ENCODE peak calls at places on chromosomes 16 and 17, in four cellular contexts. K is K562, B is WTC11, P is GM12878. G is an unnamed sample.

GRCh38 chr17:4448197-4448980 is 14.6 kb downstream of the SPNS3 start:
- DNase-seq in K (no peak), B (no peak), P (no peak), G (no peak)

GRCh38 chr16:81567987-81568748 is 123.6 kb downstream of the CMIP start:
- DNase-seq in K (no peak), B (no peak), P (no peak), G (no peak)

GRCh38 chr17:40157972-40158371 is 17.6 kb downstream of the CASC3 start:
- DNase-seq in K (no peak), B (no peak), P (no peak), G (no peak)

GRCh38 chr16:68936729-68937631 is 93.6 kb downstream of the TANGO6 start:
- DNase-seq in K (no peak), B (no peak), P (no peak), G (no peak)

GRCh38 chr17:6487243-6488007 is 43.2 kb downstream of the PIMREG start:
- DNase-seq in K (no peak), B (no peak), P (no peak), G (no peak)

GRCh38 chr17:45315583-45316270 is 1.1 kb downstream of the MAP3K14 start:
- DNase-seq in K (no peak), B (no peak), P (no peak), G (no peak)

GRCh38 chr16:56547949-56548567 is 16.8 kb upstream of the MT4 start:
- DNase-seq in K (no peak), B (no peak), P (no peak), G (no peak)

GRCh38 chr16:73616186-73616585 is 568.3 kb upstream of the ZFHX3 start:
- DNase-seq in K (peak), B (no peak), P (no peak), G (no peak)

GRCh38 chr17:37118738-37119137 is 170.0 kb downstream of the AATF start:
- DNase-seq in K (no peak), B (no peak), P (no peak), G (no peak)

GRCh38 chr17:40793800-40794199 is 6.0 kb downstream of the KRT28 start:
- DNase-seq in K (no peak), B (no peak), P (no peak), G (no peak)

GRCh38 chr16:9092963-9093477 is 1.6 kb downstream of the HAPSTR1 start:
- DNase-seq in K (peak), B (peak), P (no peak), G (peak)

GRCh38 chr16:25785361-25785760 is 93.6 kb downstream of the HS3ST4 start:
- DNase-seq in K (no peak), B (no peak), P (no peak), G (no peak)

GRCh38 chr17:43601280-43602050 is 55.3 kb upstream of the ETV4 start:
- DNase-seq in K (no peak), B (no peak), P (no peak), G (no peak)

GRCh38 chr17:76152580-76152979 is 11.5 kb upstream of the FOXJ1 start:
- DNase-seq in K (no peak), B (no peak), P (no peak), G (no peak)

GRCh38 chr16:81521141-81521626 is 76.6 kb downstream of the CMIP start:
- DNase-seq in K (peak), B (no peak), P (no peak), G (peak)

GRCh38 chr17:11948791-11949190 is 48.5 kb downstream of the ZNF18 start:
- DNase-seq in K (no peak), B (no peak), P (no peak), G (no peak)

GRCh38 chr17:77286641-77287431 is 146.1 kb downstream of the SEC14L1 start:
- DNase-seq in K (peak), B (no peak), P (no peak), G (peak)

GRCh38 chr17:80252871-80253270 is 7.8 kb upstream of the RNF213 start:
- DNase-seq in K (no peak), B (peak), P (no peak), G (peak)

GRCh38 chr16:30375830-30376229 is 1.2 kb downstream of the MYL11 start:
- DNase-seq in K (no peak), B (no peak), P (no peak), G (no peak)

GRCh38 chr17:64661731-64661980 is 451 bp downstream of the SMURF2 start:
- DNase-seq in K (no peak), B (no peak), P (no peak), G (no peak)

GRCh38 chr17:51653902-51654301 is 393.6 kb downstream of the UTP18 start:
- DNase-seq in K (no peak), B (peak), P (no peak), G (peak)

GRCh38 chr16:58025351-58026138 is at the start of gene MMP15:
- DNase-seq in K (peak), B (peak), P (no peak), G (peak)

GRCh38 chr16:1073566-1074378 is 1.2 kb downstream of the SSTR5 start:
- DNase-seq in K (no peak), B (peak), P (no peak), G (no peak)

DNA sequence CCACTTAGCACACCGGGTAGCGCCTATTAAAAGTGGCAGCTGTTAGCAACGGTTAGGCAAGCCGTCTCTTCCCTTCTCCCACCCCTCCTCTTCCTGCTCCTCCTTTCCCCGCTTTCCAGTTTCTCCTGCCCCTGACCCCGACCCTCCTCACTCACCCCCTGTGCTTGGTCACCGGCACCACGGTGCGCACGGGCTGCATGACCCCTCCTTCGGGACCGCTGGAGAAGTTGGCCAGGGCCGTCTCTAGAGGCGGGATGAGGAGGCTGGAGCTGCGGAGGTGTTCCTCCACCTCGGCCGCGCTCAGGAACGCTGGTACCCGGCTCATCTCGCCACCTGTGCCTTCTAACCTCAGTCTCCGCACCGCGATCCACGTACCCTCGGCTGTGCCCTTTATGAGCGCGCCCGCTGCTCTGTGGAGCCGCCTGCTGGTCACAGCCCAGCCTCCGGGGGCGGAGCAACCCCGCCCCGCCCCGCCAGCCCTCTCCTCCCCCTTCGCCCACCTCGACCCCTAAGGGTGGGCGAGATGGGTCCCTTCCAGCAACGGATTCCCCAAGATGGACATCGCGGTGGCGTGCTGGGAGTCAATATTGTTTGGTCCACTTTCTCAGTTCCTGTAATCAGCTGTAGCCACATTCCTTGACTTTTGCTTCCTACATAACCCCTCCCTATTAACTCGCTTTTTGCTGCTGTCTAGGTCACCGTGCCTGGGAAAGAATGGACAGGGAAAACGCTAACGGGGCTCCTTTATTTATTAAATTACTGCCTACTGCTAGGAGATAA is at the start of gene CRYM:
- DNase-seq in K (peak), B (peak), P (no peak), G (peak)
- TF ChIP-seq USF1 in K (no peak), B (no peak), P (no peak), G (no peak)

GRCh38 chr17:48520631-48521045 is 10.2 kb downstream of the HOXB1 start:
- DNase-seq in K (no peak), B (no peak), P (no peak), G (no peak)

GRCh38 chr17:48515925-48516900 is 14.6 kb downstream of the HOXB1 start:
- DNase-seq in K (no peak), B (no peak), P (no peak), G (no peak)

GRCh38 chr17:48519427-48519826 is 11.4 kb downstream of the HOXB1 start:
- DNase-seq in K (peak), B (no peak), P (no peak), G (no peak)

GRCh38 chr17:48514483-48514876 is 16.3 kb downstream of the HOXB1 start:
- DNase-seq in K (no peak), B (no peak), P (no peak), G (no peak)

DNA sequence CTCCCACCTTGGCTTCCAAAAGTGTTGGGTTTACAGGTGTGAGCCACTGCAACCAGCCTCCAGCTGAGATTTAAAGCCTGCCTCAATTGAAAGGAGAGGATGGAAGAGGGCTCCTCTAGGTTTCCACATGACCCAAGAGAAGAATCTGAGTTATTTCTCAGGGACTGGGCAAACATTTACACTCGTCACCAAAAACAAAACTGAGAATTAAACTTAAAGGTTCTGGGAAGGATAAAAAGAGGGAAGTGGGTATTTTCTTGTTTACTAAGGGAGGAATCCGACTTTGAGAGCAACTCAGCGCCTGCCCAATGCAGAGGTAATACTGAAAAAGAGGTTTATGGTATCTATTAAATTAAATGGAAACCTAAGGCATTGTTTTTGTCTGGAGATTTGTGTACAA is 13.3 kb downstream of the HOXB1 start:
- DNase-seq in K (no peak), B (no peak), P (no peak), G (no peak)
- TF ChIP-seq USF1 in K (no peak), B (no peak), P (no peak), G (no peak)

DNA sequence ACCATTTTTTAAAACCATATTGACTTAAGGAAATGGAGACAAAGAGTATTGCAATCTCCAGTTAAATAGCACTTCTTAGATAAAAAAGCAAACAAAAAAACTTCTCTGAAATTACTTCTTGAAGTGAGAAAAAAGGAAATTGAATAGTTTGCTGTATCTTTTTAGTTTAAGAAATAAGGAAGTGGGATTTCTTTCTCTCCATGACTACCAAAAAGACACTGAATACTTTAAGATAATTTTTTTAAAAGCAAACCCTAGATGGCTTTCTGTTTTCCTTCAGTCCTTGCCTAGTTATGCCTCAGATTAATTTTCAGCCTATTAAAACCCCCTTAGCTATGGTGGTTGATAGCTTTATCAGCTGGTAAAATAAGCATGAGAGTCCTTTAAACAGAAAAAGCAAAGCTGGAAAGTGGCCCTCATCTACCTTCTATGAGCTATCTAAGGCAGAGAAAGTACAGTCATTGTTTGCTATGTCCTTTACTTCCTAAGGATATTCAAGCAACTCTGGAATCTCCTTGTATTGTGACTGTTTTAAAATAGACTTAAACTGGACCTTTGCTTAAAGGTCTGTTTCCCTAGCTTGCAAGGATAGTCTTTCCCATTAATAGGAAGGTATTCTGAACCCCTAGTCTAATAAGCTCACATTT is 28.6 kb downstream of the TPPP3 start:
- DNase-seq in K (no peak), B (no peak), P (no peak), G (no peak)
- TF ChIP-seq USF1 in K (no peak), B (no peak), P (no peak), G (no peak)

DNA sequence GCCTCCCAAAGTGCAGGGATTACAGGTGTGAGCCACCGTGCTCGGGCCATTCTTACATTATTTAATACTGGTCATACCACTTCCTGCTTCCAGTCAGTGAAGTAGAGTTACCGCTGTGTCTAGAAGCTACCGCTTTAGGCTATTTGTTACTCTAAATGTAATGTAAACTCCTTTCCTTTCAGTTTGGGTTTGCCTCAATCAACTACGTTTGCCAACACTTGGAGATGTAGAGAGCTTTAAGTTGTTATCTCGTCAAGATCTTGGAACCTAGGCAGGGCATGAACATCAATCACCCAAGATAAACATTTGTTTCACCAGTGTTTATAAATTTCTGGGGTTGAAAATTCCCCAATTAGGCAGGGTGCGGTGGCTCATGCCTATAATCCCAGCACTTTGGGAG is 275.9 kb downstream of the STX8 start:
- DNase-seq in K (no peak), B (no peak), P (no peak), G (no peak)
- TF ChIP-seq USF1 in K (no peak), B (no peak), P (no peak), G (no peak)